ENCODE peak calls at places on chromosomes 7 and 10, in seven cellular contexts. V, T, Y, G, W, L and P are unnamed samples.

GRCh38 chr7:98276241-98276761 is 5.2 kb upstream of the BRI3 start:
- DNase-seq in V (no peak), T (no peak), Y (no peak), G (no peak), W (no peak), L (no peak), P (no peak)

GRCh38 chr10:106959521-106959920 is 205.0 kb downstream of the SORCS1 start:
- DNase-seq in V (no peak), T (no peak), Y (no peak), G (no peak), W (no peak), L (no peak), P (no peak)

GRCh38 chr10:79322616-79323566 is 24.4 kb upstream of the PPIF start:
- DNase-seq in V (no peak), T (no peak), Y (peak), G (peak), W (peak), L (no peak), P (peak)

GRCh38 chr7:365593-365992 is 75.6 kb downstream of the FOXL3 start:
- DNase-seq in V (no peak), T (no peak), Y (no peak), G (peak), W (no peak), L (no peak), P (no peak)

GRCh38 chr7:39125849-39126248 is 148.1 kb downstream of the POU6F2 start:
- DNase-seq in V (no peak), T (no peak), Y (no peak), G (no peak), W (no peak), L (no peak), P (no peak)

GRCh38 chr7:5659584-5659983 is 121.9 kb downstream of the RNF216 start:
- DNase-seq in V (no peak), T (no peak), Y (no peak), G (no peak), W (peak), L (no peak), P (no peak)

GRCh38 chr10:100826983-100827818 is 81.8 kb downstream of the PAX2 start:
- DNase-seq in V (no peak), T (peak), Y (no peak), G (no peak), W (peak), L (no peak), P (no peak)

GRCh38 chr10:70682920-70683600 is 10.8 kb downstream of the ADAMTS14 start:
- DNase-seq in V (no peak), T (peak), Y (no peak), G (no peak), W (no peak), L (no peak), P (no peak)

GRCh38 chr10:95363303-95363912 is 72.6 kb upstream of the PDLIM1 start:
- DNase-seq in V (no peak), T (peak), Y (no peak), G (no peak), W (peak), L (peak), P (no peak)

GRCh38 chr10:72812798-72813430 is 80.6 kb upstream of the OIT3 start:
- DNase-seq in V (no peak), T (no peak), Y (no peak), G (no peak), W (no peak), L (no peak), P (no peak)

GRCh38 chr7:107579881-107580715 is at the start of gene BCAP29:
- DNase-seq in V (no peak), T (peak), Y (peak), G (peak), W (peak), L (peak), P (peak)

GRCh38 chr7:102288285-102288930 is 1.7 kb downstream of the SH2B2 start:
- DNase-seq in V (no peak), T (no peak), Y (no peak), G (no peak), W (no peak), L (peak), P (no peak)

GRCh38 chr7:47478017-47478344 is 103.9 kb downstream of the TNS3 start:
- DNase-seq in V (no peak), T (no peak), Y (no peak), G (peak), W (no peak), L (no peak), P (no peak)

GRCh38 chr10:87619705-87620104 is 40.0 kb upstream of the PAPSS2 start:
- DNase-seq in V (no peak), T (no peak), Y (no peak), G (no peak), W (no peak), L (no peak), P (no peak)

GRCh38 chr7:102008535-102009262 is 191.3 kb downstream of the CUX1 start:
- DNase-seq in V (no peak), T (no peak), Y (no peak), G (no peak), W (peak), L (no peak), P (no peak)

GRCh38 chr10:115278294-115278693 is 185.1 kb downstream of the ATRNL1 start:
- DNase-seq in V (no peak), T (no peak), Y (no peak), G (no peak), W (no peak), L (peak), P (no peak)

GRCh38 chr10:23121135-23121534 is 25.8 kb downstream of the MSRB2 start:
- DNase-seq in V (no peak), T (no peak), Y (no peak), G (no peak), W (no peak), L (no peak), P (no peak)

GRCh38 chr10:65675236-65675635 is 1250.6 kb upstream of the LRRTM3 start:
- DNase-seq in V (no peak), T (no peak), Y (no peak), G (no peak), W (peak), L (no peak), P (no peak)

GRCh38 chr10:23362879-23363787 is 18.5 kb upstream of the C10orf67 start:
- DNase-seq in V (no peak), T (no peak), Y (no peak), G (no peak), W (no peak), L (peak), P (no peak)

GRCh38 chr7:55366461-55367138 is 1.5 kb downstream of the LANCL2 start:
- DNase-seq in V (no peak), T (peak), Y (no peak), G (no peak), W (no peak), L (peak), P (no peak)

GRCh38 chr7:139060838-139061237 is 25.0 kb upstream of the ZC3HAV1L start:
- DNase-seq in V (no peak), T (no peak), Y (no peak), G (no peak), W (no peak), L (no peak), P (no peak)

GRCh38 chr10:132585732-132586722 is 48.4 kb downstream of the INPP5A start:
- DNase-seq in V (no peak), T (peak), Y (no peak), G (peak), W (no peak), L (no peak), P (no peak)

GRCh38 chr7:117019786-117020604 is 66.7 kb downstream of the ST7 start:
- DNase-seq in V (peak), T (peak), Y (no peak), G (peak), W (peak), L (no peak), P (peak)

GRCh38 chr10:30625110-30625509 is 4.4 kb downstream of the LYZL2 start:
- DNase-seq in V (no peak), T (no peak), Y (no peak), G (no peak), W (no peak), L (no peak), P (no peak)